ENCODE peak calls at places on chromosome 18, in four cellular contexts. E is iPS-NIHi11, J is psoas muscle, I is fibroblast of mammary gland. K is an unnamed sample.

GRCh38 chr18:28541276-28541930 is 364.5 kb upstream of the CDH2 start:
- DNase-seq in E (no peak), J (no peak), I (no peak), K (no peak)

GRCh38 chr18:69102959-69103358 is 297.7 kb upstream of the DOK6 start:
- DNase-seq in E (no peak), J (no peak), I (peak), K (no peak)

GRCh38 chr18:40868110-40868858 is 1086.8 kb upstream of the PIK3C3 start:
- DNase-seq in E (no peak), J (no peak), I (peak), K (no peak)

GRCh38 chr18:46324556-46324955 is 220.4 kb downstream of the HAUS1 start:
- DNase-seq in E (peak), J (no peak), I (peak), K (no peak)

GRCh38 chr18:49747876-49748275 is 65.5 kb downstream of the ACAA2 start:
- DNase-seq in E (no peak), J (no peak), I (no peak), K (no peak)

GRCh38 chr18:69703461-69703860 is 244.2 kb downstream of the CD226 start:
- DNase-seq in E (no peak), J (no peak), I (no peak), K (no peak)

GRCh38 chr18:48708807-48709206 is 170.0 kb downstream of the CTIF start:
- DNase-seq in E (no peak), J (no peak), I (no peak), K (no peak)

GRCh38 chr18:9135912-9136314 is 668 bp upstream of the ANKRD12 start:
- DNase-seq in E (peak), J (no peak), I (peak), K (peak)

GRCh38 chr18:45083456-45083855 is 402.8 kb downstream of the SETBP1 start:
- DNase-seq in E (no peak), J (no peak), I (no peak), K (no peak)

GRCh38 chr18:46373787-46374186 is 269.6 kb downstream of the HAUS1 start:
- DNase-seq in E (no peak), J (no peak), I (no peak), K (no peak)

GRCh38 chr18:79947054-79947755 is 4.2 kb downstream of the SLC66A2 start:
- DNase-seq in E (no peak), J (no peak), I (peak), K (no peak)

GRCh38 chr18:62957885-62958472 is 242.6 kb downstream of the PHLPP1 start:
- DNase-seq in E (no peak), J (no peak), I (peak), K (peak)

GRCh38 chr18:8175486-8176061 is 433.7 kb upstream of the RAB12 start:
- DNase-seq in E (no peak), J (no peak), I (no peak), K (no peak)

GRCh38 chr18:22194151-22194598 is 24.8 kb downstream of the GATA6 start:
- DNase-seq in E (peak), J (no peak), I (no peak), K (no peak)

GRCh38 chr18:10912790-10913560 is 236.4 kb downstream of the PIEZO2 start:
- DNase-seq in E (no peak), J (peak), I (peak), K (no peak)

GRCh38 chr18:11654736-11655604 is 34.1 kb upstream of the GNAL start:
- DNase-seq in E (peak), J (peak), I (peak), K (peak)

GRCh38 chr18:77065221-77065981 is 67.2 kb downstream of the MBP start:
- DNase-seq in E (no peak), J (peak), I (peak), K (no peak)

GRCh38 chr18:45839415-45840395 is 14.2 kb downstream of the SIGLEC15 start:
- DNase-seq in E (peak), J (no peak), I (peak), K (peak)